ENCODE peak calls at places on chromosomes 13 and 19, in seven cellular contexts. W, D, N, M, H, S and A are unnamed samples.

GRCh38 chr13:110914293-110915056 is 394 bp downstream of the ANKRD10 start:
- DNase-seq in W (peak), D (peak), M (peak), N (peak), S (peak), H (no peak), A (no peak)

GRCh38 chr13:60043262-60043661 is 120.5 kb downstream of the DIAPH3 start:
- DNase-seq in D (no peak), H (peak), W (no peak), N (peak), S (no peak), M (no peak), A (no peak)

GRCh38 chr13:113458218-113459065 is 5.2 kb upstream of the ADPRHL1 start:
- DNase-seq in W (no peak), D (peak), N (no peak), H (no peak), S (no peak), M (no peak), A (peak)

GRCh38 chr13:113648218-113648615 is 9.8 kb downstream of the ATP4B start:
- DNase-seq in H (no peak), N (no peak), D (no peak), M (no peak), W (no peak), S (no peak), A (no peak)

GRCh38 chr19:48398329-48399235 is 5.1 kb downstream of the GRIN2D start:
- DNase-seq in D (peak), M (no peak), S (peak), N (peak), W (peak), H (no peak), A (no peak)

GRCh38 chr13:96958286-96958891 is 35.9 kb downstream of the OXGR1 start:
- DNase-seq in N (peak), W (no peak), H (no peak), S (no peak), M (peak), D (peak), A (no peak)

GRCh38 chr13:109740121-109740520 is 46.3 kb downstream of the IRS2 start:
- DNase-seq in M (no peak), N (no peak), S (no peak), W (no peak), H (no peak), D (no peak), A (no peak)

GRCh38 chr13:66210677-66211076 is 1019.5 kb downstream of the PCDH9 start:
- DNase-seq in D (no peak), S (no peak), W (no peak), N (peak), M (peak), H (peak), A (peak)

GRCh38 chr13:113113846-113114271 is 8.3 kb downstream of the F7 start:
- DNase-seq in S (no peak), N (no peak), W (no peak), M (no peak), H (no peak), D (no peak), A (no peak)

GRCh38 chr13:106186366-106187030 is 349.0 kb downstream of the EFNB2 start:
- DNase-seq in H (no peak), D (no peak), W (no peak), M (no peak), N (no peak), S (no peak), A (no peak)

GRCh38 chr13:98315466-98315865 is 138.4 kb upstream of the RNF113B start:
- DNase-seq in H (peak), S (no peak), M (no peak), W (no peak), D (no peak), N (peak), A (no peak)

GRCh38 chr19:10836478-10837325 is 690 bp upstream of the TMED1 start:
- DNase-seq in D (peak), W (peak), M (peak), S (peak), N (peak), H (peak), A (no peak)

GRCh38 chr13:97258801-97259200 is 36.7 kb downstream of the MBNL2 start:
- DNase-seq in W (no peak), S (no peak), D (no peak), H (peak), N (peak), M (no peak), A (no peak)

GRCh38 chr19:12133069-12133468 is 7.1 kb downstream of the ZNF20 start:
- DNase-seq in S (no peak), M (no peak), N (no peak), D (no peak), W (no peak), H (no peak), A (no peak)

GRCh38 chr13:75294110-75294509 is 187.9 kb downstream of the TBC1D4 start:
- DNase-seq in H (no peak), W (no peak), M (no peak), S (no peak), D (no peak), N (no peak), A (no peak)

GRCh38 chr19:30717381-30717780 is 345.2 kb downstream of the ZNF536 start:
- DNase-seq in M (no peak), H (no peak), D (no peak), N (no peak), W (no peak), S (no peak), A (no peak)

GRCh38 chr19:46898731-46899130 is 37.9 kb downstream of the ARHGAP35 start:
- DNase-seq in D (no peak), H (no peak), S (no peak), M (no peak), W (no peak), N (peak), A (peak)